ENCODE peak calls at places on chromosomes 12 and 14, in four cellular contexts. I, N, O and V are unnamed samples.

GRCh38 chr12:108820700-108821406 is 36.5 kb downstream of the SSH1 start:
- DNase-seq in I (no peak), N (no peak), O (no peak), V (no peak)

GRCh38 chr12:101802486-101802885 is 28.3 kb downstream of the GNPTAB start:
- DNase-seq in I (no peak), N (no peak), O (no peak), V (no peak)

GRCh38 chr12:79927772-79928474 is 7.0 kb downstream of the PPP1R12A start:
- DNase-seq in I (no peak), N (no peak), O (no peak), V (no peak)

GRCh38 chr12:46675736-46676135 is 150.1 kb downstream of the SLC38A4 start:
- DNase-seq in I (no peak), N (no peak), O (peak), V (peak)

GRCh38 chr14:94307410-94307992 is 14.4 kb upstream of the SERPINA10 start:
- DNase-seq in I (no peak), N (no peak), O (no peak), V (no peak)

GRCh38 chr14:76261371-76261811 is 109.7 kb downstream of the GPATCH2L start:
- DNase-seq in I (peak), N (no peak), O (peak), V (no peak)

GRCh38 chr14:20671597-20672283 is 12.6 kb upstream of the RNASE4 start:
- DNase-seq in I (no peak), N (peak), O (no peak), V (no peak)

GRCh38 chr14:89180546-89180945 is 236.5 kb downstream of the FOXN3 start:
- DNase-seq in I (no peak), N (no peak), O (no peak), V (no peak)

DNA sequence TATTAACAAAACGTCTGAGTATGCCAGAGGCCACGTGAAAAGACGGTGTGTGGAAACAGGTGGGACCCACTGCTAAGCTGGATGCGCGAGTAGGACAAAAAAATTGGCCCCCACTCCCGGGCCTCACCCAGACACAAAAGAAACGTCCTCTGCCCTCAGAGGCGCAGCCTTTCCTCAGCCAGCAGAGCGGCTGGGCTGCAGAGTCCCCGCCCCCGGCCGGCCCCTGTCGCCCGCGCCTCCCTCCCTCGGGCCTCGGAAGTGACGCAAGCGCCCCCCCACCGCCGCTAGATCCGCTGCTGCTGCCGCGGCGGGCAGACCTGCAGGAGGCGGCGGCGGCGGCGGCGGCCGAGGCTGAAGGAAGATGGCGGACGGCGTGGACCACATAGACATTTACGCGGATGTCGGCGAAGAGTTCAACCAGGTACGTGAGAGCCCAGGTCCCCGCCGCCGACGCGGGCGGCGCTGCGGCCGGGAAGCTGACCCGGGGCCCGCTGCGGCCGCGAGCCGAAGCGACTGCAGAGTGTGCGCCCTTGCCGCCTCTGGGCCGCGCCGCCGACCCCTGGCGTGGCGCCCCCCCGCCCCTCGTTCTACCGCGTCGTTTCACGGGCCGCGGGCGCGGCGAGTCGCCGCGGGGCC is at the start of gene CPSF6:
- DNase-seq in I (peak), N (peak), O (peak), V (peak)
- TF ChIP-seq CTCF in I (no peak), N (no peak), O (no peak), V (no peak)

GRCh38 chr12:116880213-116880816 is 926 bp downstream of the HRK start:
- DNase-seq in I (no peak), N (peak), O (no peak), V (no peak)

GRCh38 chr12:116880817-116881324 is 370 bp downstream of the HRK start:
- DNase-seq in I (no peak), N (peak), O (peak), V (peak)

GRCh38 chr12:116881867-116882507 is 746 bp upstream of the HRK start:
- DNase-seq in I (no peak), N (no peak), O (no peak), V (no peak)

GRCh38 chr12:116881325-116881866 is at the start of gene HRK:
- DNase-seq in I (no peak), N (peak), O (no peak), V (peak)

GRCh38 chr12:116882742-116883141 is 1.5 kb upstream of the HRK start:
- DNase-seq in I (no peak), N (no peak), O (peak), V (no peak)
- TF ChIP-seq CTCF in I (peak), N (peak), O (peak), V (no peak)

GRCh38 chr12:30839643-30840190 is 85.0 kb upstream of the CAPRIN2 start:
- DNase-seq in I (no peak), N (no peak), O (no peak), V (no peak)

GRCh38 chr12:30840715-30841114 is 85.8 kb upstream of the TSPAN11 start:
- DNase-seq in I (no peak), N (no peak), O (no peak), V (no peak)

GRCh38 chr12:30835216-30835615 is 80.5 kb upstream of the CAPRIN2 start:
- DNase-seq in I (no peak), N (no peak), O (no peak), V (no peak)

GRCh38 chr12:30836656-30837445 is 82.1 kb upstream of the CAPRIN2 start:
- DNase-seq in I (no peak), N (no peak), O (no peak), V (peak)

DNA sequence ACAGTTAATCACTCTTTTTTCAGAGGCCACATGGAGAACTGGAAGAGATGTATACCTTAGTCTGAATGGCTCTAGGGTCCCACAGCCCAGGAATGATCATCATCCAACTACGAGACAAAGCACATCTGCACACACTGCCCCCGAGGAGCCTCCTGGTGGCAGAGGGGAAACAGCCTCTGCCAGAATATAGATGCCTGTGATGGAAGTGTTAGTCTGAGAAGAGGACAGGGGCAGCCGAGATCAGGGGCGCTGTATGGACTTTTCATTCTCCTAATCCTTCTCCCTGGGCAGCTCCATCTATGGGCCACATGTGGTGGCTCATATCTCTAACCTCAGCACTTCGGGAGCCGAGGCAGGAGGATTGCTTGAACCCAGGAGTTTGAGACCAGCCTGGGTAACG is 82.8 kb upstream of the CAPRIN2 start:
- DNase-seq in I (no peak), N (no peak), O (no peak), V (no peak)
- TF ChIP-seq CTCF in I (no peak), N (no peak), O (no peak), V (no peak)

GRCh38 chr12:82329508-82329907 is 28.7 kb downstream of the CCDC59 start:
- DNase-seq in I (no peak), N (no peak), O (no peak), V (no peak)

GRCh38 chr12:82325540-82326336 is 32.4 kb downstream of the CCDC59 start:
- DNase-seq in I (no peak), N (no peak), O (no peak), V (no peak)

DNA sequence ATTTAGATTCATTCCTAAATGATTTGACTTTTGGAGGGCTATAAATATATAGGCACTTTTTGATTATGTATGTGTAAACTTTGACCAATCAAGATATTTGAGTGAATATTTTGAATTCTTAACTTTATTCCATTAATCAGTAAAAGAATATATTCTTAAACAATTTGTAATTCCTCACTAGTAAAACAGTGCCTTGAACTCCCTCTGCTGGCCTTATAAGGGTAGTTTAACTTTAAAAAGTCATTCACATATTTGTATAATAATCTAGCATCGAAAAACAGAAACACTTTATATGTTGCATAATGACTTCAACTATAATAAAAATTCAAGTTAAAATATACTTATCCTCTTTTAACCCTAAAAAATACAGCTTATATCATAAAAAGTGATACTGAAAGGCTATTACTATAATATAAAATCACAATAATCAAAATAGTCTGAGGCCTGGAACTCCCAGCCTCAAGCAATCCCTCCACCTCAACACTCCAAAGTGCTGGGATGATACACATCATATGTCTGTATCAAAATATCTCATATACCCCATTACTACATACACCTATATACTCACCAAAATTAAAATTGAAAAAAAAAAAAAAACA is 31.2 kb downstream of the CCDC59 start:
- DNase-seq in I (no peak), N (peak), O (peak), V (no peak)
- TF ChIP-seq CTCF in I (peak), N (peak), O (peak), V (peak)

DNA sequence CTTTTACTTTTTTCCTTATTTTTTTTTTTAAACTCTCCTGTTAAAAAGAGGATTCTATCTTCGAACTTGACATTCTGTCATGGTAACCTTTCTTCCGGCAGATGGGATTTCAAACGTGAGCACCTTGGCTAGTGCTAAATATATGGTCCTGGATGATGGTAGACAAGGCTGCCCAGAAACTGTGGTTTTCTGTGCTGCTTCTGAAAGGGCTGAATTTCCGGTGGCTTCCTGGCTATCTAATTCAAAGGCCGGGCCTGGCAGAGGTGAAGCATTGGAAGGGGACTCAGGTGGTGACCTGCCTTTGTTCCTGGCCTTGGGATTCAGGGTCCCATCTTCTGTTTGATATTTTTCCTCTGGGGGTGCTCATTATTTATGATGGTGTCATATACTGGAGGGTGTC is 118.6 kb upstream of the MYL2 start:
- DNase-seq in I (no peak), N (no peak), O (no peak), V (no peak)
- TF ChIP-seq CTCF in I (no peak), N (no peak), O (no peak), V (no peak)

GRCh38 chr12:13135336-13136178 is 32.1 kb upstream of the GSG1 start:
- DNase-seq in I (peak), N (peak), O (peak), V (peak)
- TF ChIP-seq CTCF in I (peak), N (peak), O (no peak), V (peak)

GRCh38 chr14:68623828-68624227 is 169.0 kb downstream of the ZFP36L1 start:
- DNase-seq in I (no peak), N (peak), O (no peak), V (no peak)

GRCh38 chr14:68625366-68626090 is 167.3 kb downstream of the ZFP36L1 start:
- DNase-seq in I (no peak), N (no peak), O (no peak), V (no peak)

GRCh38 chr14:68623307-68623706 is 169.6 kb downstream of the ZFP36L1 start:
- DNase-seq in I (no peak), N (peak), O (no peak), V (no peak)

GRCh38 chr14:68626386-68626785 is 166.5 kb downstream of the ZFP36L1 start:
- DNase-seq in I (no peak), N (no peak), O (no peak), V (no peak)

GRCh38 chr14:68624541-68625220 is 168.2 kb downstream of the ZFP36L1 start:
- DNase-seq in I (no peak), N (peak), O (no peak), V (no peak)
- TF ChIP-seq CTCF in I (no peak), N (no peak), O (no peak), V (no peak)